ENCODE peak calls at places on chromosomes 5 and 9, in four cellular contexts. I is Panc1, C is heart right ventricle, K is GM23338. Z is an unnamed sample.

GRCh38 chr9:133114451-133114885 is 6.6 kb downstream of the RALGDS start:
- DNase-seq in I (no peak), C (peak; percentile 74), K (no peak), Z (no peak)

GRCh38 chr5:77909237-77909636 is 133.1 kb upstream of the TBCA start:
- DNase-seq in I (no peak), C (no peak), K (no peak), Z (no peak)

GRCh38 chr5:37272564-37272963 is 23.4 kb upstream of the CPLANE1 start:
- DNase-seq in I (no peak), C (no peak), K (peak; percentile 51), Z (peak; percentile 46)

GRCh38 chr9:27529316-27530278 is at the start of gene MOB3B:
- DNase-seq in I (no peak), C (peak; percentile 88), K (peak; percentile 78), Z (peak; percentile 54)

GRCh38 chr5:78328585-78329173 is 31.7 kb upstream of the SCAMP1 start:
- DNase-seq in I (no peak), C (no peak), K (no peak), Z (no peak)

GRCh38 chr5:97141539-97141938 is 872 bp downstream of the LIX1 start:
- DNase-seq in I (no peak), C (no peak), K (no peak), Z (no peak)

GRCh38 chr9:120710110-120710981 is 3.9 kb downstream of the MEGF9 start:
- DNase-seq in I (no peak), C (no peak), K (peak; percentile 23), Z (peak; percentile 35)

GRCh38 chr5:167534131-167534530 is 757.3 kb upstream of the WWC1 start:
- DNase-seq in I (no peak), C (no peak), K (peak; percentile 8), Z (no peak)

GRCh38 chr5:41773799-41774198 is 96.4 kb downstream of the OXCT1 start:
- DNase-seq in I (no peak), C (no peak), K (no peak), Z (no peak)

GRCh38 chr5:10248378-10249260 is 1.1 kb downstream of the ATPSCKMT start:
- DNase-seq in I (no peak), C (no peak), K (no peak), Z (no peak)

GRCh38 chr9:33453999-33454660 is 6.7 kb upstream of the AQP3 start:
- DNase-seq in I (no peak), C (no peak), K (no peak), Z (no peak)

GRCh38 chr5:79133121-79133656 is 21.6 kb downstream of the BHMT start:
- DNase-seq in I (peak; percentile 28), C (no peak), K (peak; percentile 71), Z (peak; percentile 59)

GRCh38 chr5:62587737-62588136 is 9.1 kb downstream of the LRRC70 start:
- DNase-seq in I (no peak), C (no peak), K (no peak), Z (no peak)

GRCh38 chr9:124222918-124223720 is 34.6 kb upstream of the NEK6 start:
- DNase-seq in I (no peak), C (peak; percentile 75), K (no peak), Z (no peak)

GRCh38 chr5:135266975-135267374 is 132.1 kb downstream of the MACROH2A1 start:
- DNase-seq in I (no peak), C (no peak), K (no peak), Z (no peak)

GRCh38 chr9:106649664-106650063 is 213.3 kb upstream of the ZNF462 start:
- DNase-seq in I (no peak), C (no peak), K (no peak), Z (no peak)

GRCh38 chr9:16119861-16120641 is 567.2 kb downstream of the CCDC171 start:
- DNase-seq in I (no peak), C (no peak), K (peak; percentile 11), Z (peak; percentile 39)

GRCh38 chr9:15078345-15078744 is 168.1 kb upstream of the FREM1 start:
- DNase-seq in I (no peak), C (no peak), K (no peak), Z (no peak)

GRCh38 chr5:16542275-16542674 is 74.5 kb downstream of the RETREG1 start:
- DNase-seq in I (no peak), C (no peak), K (no peak), Z (no peak)

GRCh38 chr9:16267336-16268036 is 603.0 kb downstream of the BNC2 start:
- DNase-seq in I (no peak), C (no peak), K (no peak), Z (no peak)

GRCh38 chr9:106718996-106719395 is 144.0 kb upstream of the ZNF462 start:
- DNase-seq in I (no peak), C (no peak), K (no peak), Z (peak; percentile 77)

GRCh38 chr5:88690619-88691560 is 192.1 kb downstream of the MEF2C start:
- DNase-seq in I (no peak), C (peak; percentile 63), K (peak; percentile 82), Z (peak; percentile 63)

GRCh38 chr5:116038817-116039216 is 6.5 kb downstream of the ARL14EPL start:
- DNase-seq in I (no peak), C (no peak), K (no peak), Z (no peak)

GRCh38 chr5:92552206-92553160 is 1028.5 kb downstream of the NR2F1-AS1 start:
- DNase-seq in I (peak; percentile 94), C (no peak), K (no peak), Z (peak; percentile 80)

GRCh38 chr5:1436036-1436435 is 9.2 kb downstream of the SLC6A3 start:
- DNase-seq in I (no peak), C (no peak), K (no peak), Z (peak; percentile 38)

GRCh38 chr9:135002336-135002735 is 84.6 kb upstream of the FCN1 start:
- DNase-seq in I (no peak), C (no peak), K (no peak), Z (no peak)

GRCh38 chr5:77709340-77709739 is 66.8 kb downstream of the TBCA start:
- DNase-seq in I (no peak), C (no peak), K (no peak), Z (no peak)

GRCh38 chr5:58201922-58202648 is 257.8 kb downstream of the PLK2 start:
- DNase-seq in I (no peak), C (no peak), K (no peak), Z (no peak)

GRCh38 chr5:27020965-27021364 is 17.4 kb downstream of the CDH9 start:
- DNase-seq in I (no peak), C (no peak), K (no peak), Z (no peak)

GRCh38 chr5:139422307-139422893 is 16.9 kb downstream of the DNAJC18 start:
- DNase-seq in I (peak; percentile 63), C (no peak), K (peak; percentile 84), Z (peak; percentile 59)

GRCh38 chr9:119963258-119963797 is 594.1 kb upstream of the BRINP1 start:
- DNase-seq in I (no peak), C (no peak), K (peak; percentile 58), Z (peak; percentile 82)

GRCh38 chr5:149995385-149996085 is 4.9 kb downstream of the TIGD6 start:
- DNase-seq in I (no peak), C (no peak), K (no peak), Z (no peak)

GRCh38 chr9:108586451-108586850 is 269.3 kb downstream of the ACTL7B start:
- DNase-seq in I (no peak), C (no peak), K (no peak), Z (no peak)

GRCh38 chr5:126515337-126515736 is 79.7 kb downstream of the ALDH7A1 start:
- DNase-seq in I (no peak), C (no peak), K (no peak), Z (no peak)

GRCh38 chr5:126513703-126514102 is 81.3 kb downstream of the ALDH7A1 start:
- DNase-seq in I (no peak), C (no peak), K (no peak), Z (peak; percentile 13)

GRCh38 chr5:126514159-126515141 is 80.6 kb downstream of the ALDH7A1 start:
- DNase-seq in I (no peak), C (no peak), K (no peak), Z (peak; percentile 29)

GRCh38 chr5:126516852-126517251 is 78.2 kb downstream of the ALDH7A1 start:
- DNase-seq in I (no peak), C (no peak), K (no peak), Z (no peak)

DNA sequence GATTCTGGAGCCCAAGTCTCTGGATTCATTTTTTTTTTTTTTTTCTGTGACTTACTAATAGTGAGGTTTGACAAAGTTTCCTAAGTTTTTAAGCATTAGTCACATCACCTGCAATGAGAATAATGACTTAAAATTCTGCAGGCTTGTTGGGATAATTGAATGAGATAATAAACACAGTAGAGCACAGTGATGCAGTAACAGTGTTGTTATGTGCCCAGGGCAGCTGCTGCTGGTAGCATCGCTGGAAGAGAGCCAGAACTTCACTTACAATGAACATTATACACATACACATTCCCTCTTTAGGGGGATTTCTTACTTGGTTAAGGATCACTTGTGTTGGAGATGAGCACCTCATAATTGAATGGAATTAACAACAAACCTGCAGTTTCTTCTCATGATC is 78.9 kb downstream of the ALDH7A1 start:
- DNase-seq in I (no peak), C (no peak), K (no peak), Z (peak; percentile 82)
- H3K27ac ChIP-seq in I (no peak overlapping the region), C (no peak overlapping the region), K (no peak overlapping the region), Z (peak overlapping the region; percentile 11)

GRCh38 chr9:136629001-136629878 is 33.5 kb upstream of the EGFL7 start:
- DNase-seq in I (no peak), C (no peak), K (no peak), Z (no peak)
- H3K4me1 ChIP-seq in I (peaks cover 16% of the 10 kb centered on the region), C (peaks cover 47% of the 10 kb centered on the region), K (no peaks in the 10 kb centered on the region), Z (peaks cover 29% of the 10 kb centered on the region)

DNA sequence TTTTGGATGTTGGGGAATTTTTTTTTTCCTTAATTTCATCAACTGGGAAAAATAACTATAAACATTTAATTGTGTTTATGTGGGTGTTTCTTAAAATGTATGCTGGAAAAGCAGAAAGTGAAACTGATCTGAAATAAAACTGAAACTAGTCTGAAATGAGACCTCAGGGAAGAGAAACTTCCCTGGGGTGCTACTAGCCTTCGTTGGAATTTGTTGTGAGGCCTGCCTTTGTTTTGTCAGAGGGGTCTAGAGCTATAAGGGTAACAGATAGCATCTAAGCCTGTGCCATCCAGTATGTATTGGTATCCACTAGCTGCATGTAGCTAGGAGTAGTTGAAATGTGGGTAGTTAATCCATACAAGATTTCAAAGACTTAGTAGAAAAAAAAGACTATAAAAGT is 10.4 kb downstream of the ZNF618 start:
- DNase-seq in I (no peak), C (no peak), K (peak; percentile 51), Z (peak; percentile 27)
- H3K4me3 ChIP-seq in I (no peak overlapping the region), C (no peak overlapping the region), K (no peak overlapping the region), Z (peak overlapping the region; percentile 25)

DNA sequence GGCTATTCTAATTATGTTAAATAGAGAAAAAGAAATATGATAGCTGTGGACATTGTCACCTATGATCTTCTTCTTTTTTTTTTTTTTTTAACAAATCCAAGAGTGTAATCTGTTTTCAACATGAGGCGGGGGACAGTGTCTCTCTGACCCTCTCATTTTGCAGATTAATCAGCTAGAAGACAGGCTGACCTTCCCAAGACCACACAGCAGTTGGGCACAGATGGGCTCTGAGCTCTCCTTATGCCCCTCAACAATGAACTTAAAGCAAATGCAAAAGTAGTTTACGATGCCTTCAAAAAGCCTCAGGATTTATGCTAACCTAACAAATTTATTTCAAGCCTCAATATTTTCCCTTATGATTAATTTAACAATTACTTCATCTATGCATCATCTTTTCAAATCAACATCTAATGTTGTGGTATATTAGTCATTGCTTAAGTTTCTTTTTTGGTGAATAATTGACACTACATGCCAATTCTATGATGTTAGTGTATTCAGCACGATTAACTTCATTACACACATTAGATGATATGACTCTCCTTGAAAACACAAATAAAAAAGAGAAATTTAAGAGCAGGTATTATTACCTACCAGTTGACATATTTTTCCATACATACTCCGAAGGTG is 7.4 kb downstream of the NFIL3 start:
- DNase-seq in I (no peak), C (no peak), K (no peak), Z (no peak)
- H3K27ac ChIP-seq in I (no peak overlapping the region), C (no peak overlapping the region), K (no peak overlapping the region), Z (no peak overlapping the region)

GRCh38 chr5:172864747-172865146 is 30.7 kb downstream of the ERGIC1 start:
- DNase-seq in I (no peak), C (no peak), K (no peak), Z (no peak)
- H3K4me1 ChIP-seq in I (peaks cover 99% of the 10 kb centered on the region), C (peaks cover 86% of the 10 kb centered on the region), K (peaks cover 50% of the 10 kb centered on the region), Z (peaks cover 48% of the 10 kb centered on the region)